ENCODE peak calls at places on chromosomes 16 and 17, in six cellular contexts. O is activated T-cell treated with anti-CD3 and anti-CD28 coated beads for 1 hour, U is HS-27A, I is GM13976, S is NCI-H1048, L is EL. N is an unnamed sample.

GRCh38 chr17:31297090-31297489 is at the start of gene OMG:
- DNase-seq in O (no peak), L (no peak), U (no peak), S (no peak), I (no peak), N (no peak)

GRCh38 chr17:77698903-77699615 is 259.4 kb upstream of the TNRC6C start:
- DNase-seq in S (no peak), L (no peak), O (no peak), U (no peak), I (no peak), N (no peak)

GRCh38 chr17:61389670-61390478 is 9.8 kb upstream of the TBX2 start:
- DNase-seq in U (no peak), O (peak; percentile 30), L (peak; percentile 32), S (no peak), I (peak; percentile 82), N (peak; percentile 34)

GRCh38 chr16:84020353-84020752 is 22.2 kb downstream of the SLC38A8 start:
- DNase-seq in I (no peak), O (no peak), S (no peak), U (no peak), L (no peak), N (no peak)

GRCh38 chr17:82528484-82529265 is 9.1 kb downstream of the FOXK2 start:
- DNase-seq in L (peak; percentile 48), O (no peak), U (no peak), I (no peak), S (no peak), N (no peak)

GRCh38 chr17:41519501-41520224 is 973 bp upstream of the KRT15 start:
- DNase-seq in L (no peak), O (no peak), U (no peak), S (no peak), I (no peak), N (no peak)

GRCh38 chr17:77344038-77344437 is 203.3 kb downstream of the SEC14L1 start:
- DNase-seq in O (no peak), U (no peak), L (no peak), S (no peak), I (no peak), N (no peak)

GRCh38 chr17:29412780-29413565 is 22.8 kb downstream of the TAOK1 start:
- DNase-seq in O (no peak), S (no peak), I (no peak), U (no peak), L (peak; percentile 90), N (no peak)

GRCh38 chr17:79559111-79559887 is 51.6 kb downstream of the RBFOX3 start:
- DNase-seq in S (no peak), O (no peak), U (no peak), L (no peak), I (no peak), N (no peak)

GRCh38 chr17:77089118-77089477 is 51.7 kb upstream of the SEC14L1 start:
- DNase-seq in S (no peak), U (no peak), L (no peak), I (no peak), O (no peak), N (no peak)

GRCh38 chr17:68461589-68461988 is 4.3 kb upstream of the WIPI1 start:
- DNase-seq in S (no peak), O (no peak), I (no peak), L (no peak), U (no peak), N (no peak)

GRCh38 chr17:3935140-3935542 is 18.9 kb upstream of the P2RX1 start:
- DNase-seq in U (no peak), L (peak; percentile 56), O (peak; percentile 21), S (no peak), I (peak; percentile 80), N (peak; percentile 29)

GRCh38 chr17:32504166-32504990 is 17.6 kb downstream of the CDK5R1 start:
- DNase-seq in O (no peak), U (no peak), L (peak; percentile 83), I (no peak), S (no peak), N (no peak)

GRCh38 chr17:39628655-39629493 is 2.1 kb downstream of the PPP1R1B start:
- DNase-seq in L (no peak), U (no peak), I (no peak), O (no peak), S (no peak), N (no peak)

GRCh38 chr17:36726199-36726598 is 124.8 kb downstream of the MRM1 start:
- DNase-seq in U (no peak), S (no peak), I (no peak), O (no peak), L (no peak), N (no peak)

GRCh38 chr16:969508-970378 is 1.0 kb downstream of the LMF1 start:
- DNase-seq in S (no peak), I (no peak), L (peak; percentile 28), U (no peak), O (no peak), N (no peak)

GRCh38 chr16:89602273-89602951 is 11.0 kb upstream of the DPEP1 start:
- DNase-seq in L (peak; percentile 87), O (peak; percentile 44), I (peak; percentile 78), S (no peak), U (peak; percentile 46), N (peak; percentile 46)